ENCODE peak calls at places on chromosomes 1 and 21, in seven cellular contexts. N is IMR-90, O is DMS 273 treated with DMSO at 0.1 percent for 48 hours, T is OCI-LY7, Z is glutamatergic neuron, U is H7, J is HAP-1. G is an unnamed sample.

GRCh38 chr1:61337471-61337870 is 255.1 kb downstream of the NFIA start:
- DNase-seq in O (no peak), Z (no peak), N (peak), J (no peak), T (no peak), U (no peak), G (no peak)

GRCh38 chr1:58528518-58528917 is 18.0 kb downstream of the OMA1 start:
- DNase-seq in O (no peak), J (no peak), Z (no peak), N (peak), U (no peak), T (no peak), G (no peak)

GRCh38 chr1:153192697-153193096 is 10.5 kb upstream of the LELP1 start:
- DNase-seq in U (peak), J (no peak), N (no peak), T (peak), O (no peak), Z (peak), G (no peak)

GRCh38 chr1:216095400-216095799 is 327.8 kb downstream of the USH2A start:
- DNase-seq in U (peak), Z (no peak), N (no peak), T (no peak), J (no peak), O (no peak), G (no peak)

GRCh38 chr1:20302093-20302471 is 11.4 kb downstream of the VWA5B1 start:
- DNase-seq in U (no peak), J (no peak), Z (no peak), T (no peak), O (no peak), N (peak), G (no peak)

GRCh38 chr1:61442456-61443013 is 282.4 kb downstream of the TM2D1 start:
- DNase-seq in Z (no peak), J (no peak), O (no peak), N (no peak), T (no peak), U (no peak), G (no peak)

GRCh38 chr1:192550922-192551534 is 24.5 kb upstream of the RGS1 start:
- DNase-seq in N (peak), J (no peak), U (no peak), Z (no peak), O (no peak), T (no peak), G (no peak)

GRCh38 chr1:229018674-229019295 is 252.1 kb upstream of the RAB4A start:
- DNase-seq in U (no peak), Z (no peak), J (no peak), T (no peak), N (no peak), O (no peak), G (no peak)

GRCh38 chr1:27330786-27331185 is 8.8 kb downstream of the TMEM222 start:
- DNase-seq in Z (no peak), N (no peak), O (no peak), U (no peak), J (no peak), T (no peak), G (no peak)

GRCh38 chr1:55280731-55281130 is 65.6 kb upstream of the USP24 start:
- DNase-seq in T (no peak), O (no peak), U (no peak), N (peak), J (no peak), Z (no peak), G (no peak)

GRCh38 chr21:45530423-45531113 is 11.7 kb downstream of the SLC19A1 start:
- DNase-seq in Z (peak), U (no peak), T (no peak), J (no peak), N (no peak), O (no peak), G (no peak)

GRCh38 chr1:172533511-172534116 is 664 bp downstream of the SUCO start:
- DNase-seq in N (peak), Z (peak), U (peak), O (no peak), T (peak), J (peak), G (peak)

GRCh38 chr1:208029381-208030319 is 118.7 kb upstream of the CD34 start:
- DNase-seq in J (no peak), T (no peak), O (peak), N (peak), U (no peak), Z (no peak), G (no peak)

GRCh38 chr21:44427241-44428120 is 27.8 kb upstream of the LRRC3 start:
- DNase-seq in Z (no peak), T (no peak), N (no peak), J (no peak), O (no peak), U (peak), G (no peak)

GRCh38 chr1:82845371-82845770 is 1044.6 kb downstream of the ADGRL2 start:
- DNase-seq in O (no peak), U (no peak), T (no peak), N (no peak), J (no peak), Z (no peak), G (no peak)

G was measured in germinal center.